ENCODE peak calls at places on chromosomes 4 and X, in eight cellular contexts. One of them, this sample, is unnamed.

GRCh38 chrX:38426785-38427184 is 74.4 kb downstream of the OTC start:
- DNase-seq in H54: no peak
- DNase-seq in non-pigmented ciliary epithelial cell: no peak
- DNase-seq in psoas muscle: no peak
- DNase-seq in dermis microvascular lymphatic vessel endothelial cell: no peak
- DNase-seq in H9: no peak
- DNase-seq in epithelial cell of esophagus: peak; percentile 74
- DNase-seq in T-helper 9 cell: no peak
- DNase-seq in this sample: no peak

GRCh38 chr4:120005527-120005926 is 61.1 kb downstream of the MAD2L1 start:
- DNase-seq in epithelial cell of esophagus: no peak
- DNase-seq in psoas muscle: no peak
- DNase-seq in T-helper 9 cell: no peak
- DNase-seq in H54: no peak
- DNase-seq in dermis microvascular lymphatic vessel endothelial cell: no peak
- DNase-seq in non-pigmented ciliary epithelial cell: no peak
- DNase-seq in H9: peak; percentile 34
- DNase-seq in this sample: no peak

GRCh38 chr4:146096374-146096773 is 79.1 kb upstream of the LSM6 start:
- DNase-seq in epithelial cell of esophagus: no peak
- DNase-seq in dermis microvascular lymphatic vessel endothelial cell: no peak
- DNase-seq in H54: no peak
- DNase-seq in T-helper 9 cell: no peak
- DNase-seq in psoas muscle: no peak
- DNase-seq in non-pigmented ciliary epithelial cell: no peak
- DNase-seq in H9: no peak
- DNase-seq in this sample: no peak

GRCh38 chr4:56531149-56531770 is 25.7 kb downstream of the ARL9 start:
- DNase-seq in psoas muscle: no peak
- DNase-seq in epithelial cell of esophagus: no peak
- DNase-seq in non-pigmented ciliary epithelial cell: no peak
- DNase-seq in dermis microvascular lymphatic vessel endothelial cell: no peak
- DNase-seq in H9: no peak
- DNase-seq in T-helper 9 cell: no peak
- DNase-seq in H54: no peak
- DNase-seq in this sample: no peak

GRCh38 chrX:109964390-109964789 is 38.5 kb upstream of the TMEM164 start:
- DNase-seq in epithelial cell of esophagus: no peak
- DNase-seq in H9: no peak
- DNase-seq in H54: no peak
- DNase-seq in psoas muscle: no peak
- DNase-seq in non-pigmented ciliary epithelial cell: no peak
- DNase-seq in T-helper 9 cell: no peak
- DNase-seq in dermis microvascular lymphatic vessel endothelial cell: no peak
- DNase-seq in this sample: no peak

GRCh38 chrX:132022115-132022862 is 813 bp upstream of the STK26 start:
- DNase-seq in non-pigmented ciliary epithelial cell: no peak
- DNase-seq in H54: no peak
- DNase-seq in T-helper 9 cell: no peak
- DNase-seq in H9: no peak
- DNase-seq in epithelial cell of esophagus: peak; percentile 40
- DNase-seq in dermis microvascular lymphatic vessel endothelial cell: no peak
- DNase-seq in psoas muscle: peak; percentile 34
- DNase-seq in this sample: peak; percentile 13

GRCh38 chrX:18885317-18886004 is 98.5 kb downstream of the PHKA2 start:
- DNase-seq in non-pigmented ciliary epithelial cell: no peak
- DNase-seq in T-helper 9 cell: no peak
- DNase-seq in dermis microvascular lymphatic vessel endothelial cell: no peak
- DNase-seq in H54: no peak
- DNase-seq in epithelial cell of esophagus: no peak
- DNase-seq in psoas muscle: no peak
- DNase-seq in H9: no peak
- DNase-seq in this sample: no peak

GRCh38 chr4:186765673-186766546 is 42.3 kb upstream of the FAT1 start:
- DNase-seq in psoas muscle: no peak
- DNase-seq in H9: no peak
- DNase-seq in epithelial cell of esophagus: peak; percentile 74
- DNase-seq in H54: no peak
- DNase-seq in non-pigmented ciliary epithelial cell: no peak
- DNase-seq in T-helper 9 cell: no peak
- DNase-seq in dermis microvascular lymphatic vessel endothelial cell: no peak
- DNase-seq in this sample: no peak

GRCh38 chrX:152819732-152820131 is 10.8 kb downstream of the CETN2 start:
- DNase-seq in H54: no peak
- DNase-seq in T-helper 9 cell: no peak
- DNase-seq in non-pigmented ciliary epithelial cell: no peak
- DNase-seq in epithelial cell of esophagus: peak; percentile 72
- DNase-seq in dermis microvascular lymphatic vessel endothelial cell: no peak
- DNase-seq in psoas muscle: no peak
- DNase-seq in H9: no peak
- DNase-seq in this sample: no peak

GRCh38 chr4:183807420-183808101 is 97.5 kb upstream of the STOX2 start:
- DNase-seq in T-helper 9 cell: no peak
- DNase-seq in H9: no peak
- DNase-seq in psoas muscle: no peak
- DNase-seq in epithelial cell of esophagus: no peak
- DNase-seq in H54: no peak
- DNase-seq in non-pigmented ciliary epithelial cell: no peak
- DNase-seq in dermis microvascular lymphatic vessel endothelial cell: no peak
- DNase-seq in this sample: no peak

GRCh38 chr4:1172228-1172851 is at the start of gene SPON2:
- DNase-seq in non-pigmented ciliary epithelial cell: no peak
- DNase-seq in dermis microvascular lymphatic vessel endothelial cell: no peak
- DNase-seq in epithelial cell of esophagus: peak; percentile 16
- DNase-seq in psoas muscle: peak; percentile 67
- DNase-seq in H54: no peak
- DNase-seq in H9: peak; percentile 56
- DNase-seq in T-helper 9 cell: no peak
- DNase-seq in this sample: no peak

GRCh38 chrX:108304210-108304609 is 134.0 kb downstream of the COL4A6 start:
- DNase-seq in dermis microvascular lymphatic vessel endothelial cell: no peak
- DNase-seq in psoas muscle: no peak
- DNase-seq in H54: no peak
- DNase-seq in H9: no peak
- DNase-seq in epithelial cell of esophagus: no peak
- DNase-seq in non-pigmented ciliary epithelial cell: no peak
- DNase-seq in T-helper 9 cell: no peak
- DNase-seq in this sample: no peak

GRCh38 chr4:7121174-7121573 is 53.3 kb upstream of the GRPEL1 start:
- DNase-seq in H54: no peak
- DNase-seq in epithelial cell of esophagus: no peak
- DNase-seq in psoas muscle: no peak
- DNase-seq in H9: no peak
- DNase-seq in non-pigmented ciliary epithelial cell: no peak
- DNase-seq in dermis microvascular lymphatic vessel endothelial cell: no peak
- DNase-seq in T-helper 9 cell: no peak
- DNase-seq in this sample: no peak

GRCh38 chrX:46782034-46782433 is 23.1 kb upstream of the SLC9A7 start:
- DNase-seq in T-helper 9 cell: no peak
- DNase-seq in psoas muscle: no peak
- DNase-seq in H54: no peak
- DNase-seq in H9: no peak
- DNase-seq in non-pigmented ciliary epithelial cell: no peak
- DNase-seq in dermis microvascular lymphatic vessel endothelial cell: no peak
- DNase-seq in epithelial cell of esophagus: no peak
- DNase-seq in this sample: no peak

GRCh38 chr4:108171541-108172230 is 3.0 kb upstream of the LEF1 start:
- DNase-seq in psoas muscle: no peak
- DNase-seq in H54: no peak
- DNase-seq in non-pigmented ciliary epithelial cell: no peak
- DNase-seq in H9: peak; percentile 57
- DNase-seq in epithelial cell of esophagus: no peak
- DNase-seq in dermis microvascular lymphatic vessel endothelial cell: no peak
- DNase-seq in T-helper 9 cell: peak; percentile 40
- DNase-seq in this sample: peak; percentile 15

GRCh38 chrX:115393271-115393670 is 103.8 kb downstream of the LUZP4 start:
- DNase-seq in non-pigmented ciliary epithelial cell: no peak
- DNase-seq in H9: no peak
- DNase-seq in dermis microvascular lymphatic vessel endothelial cell: no peak
- DNase-seq in epithelial cell of esophagus: peak; percentile 87
- DNase-seq in psoas muscle: no peak
- DNase-seq in T-helper 9 cell: no peak
- DNase-seq in H54: no peak
- DNase-seq in this sample: no peak

GRCh38 chr4:79763486-79764075 is 309.4 kb downstream of the ANTXR2 start:
- DNase-seq in T-helper 9 cell: no peak
- DNase-seq in non-pigmented ciliary epithelial cell: no peak
- DNase-seq in dermis microvascular lymphatic vessel endothelial cell: no peak
- DNase-seq in epithelial cell of esophagus: no peak
- DNase-seq in psoas muscle: no peak
- DNase-seq in H54: no peak
- DNase-seq in H9: no peak
- DNase-seq in this sample: no peak

GRCh38 chr4:87060957-87061356 is 126.1 kb downstream of the AFF1 start:
- DNase-seq in H54: peak; percentile 23
- DNase-seq in dermis microvascular lymphatic vessel endothelial cell: no peak
- DNase-seq in H9: no peak
- DNase-seq in T-helper 9 cell: no peak
- DNase-seq in psoas muscle: no peak
- DNase-seq in non-pigmented ciliary epithelial cell: no peak
- DNase-seq in epithelial cell of esophagus: peak; percentile 70
- DNase-seq in this sample: no peak

GRCh38 chr4:5932021-5932553 is 39.2 kb upstream of the CRMP1 start:
- DNase-seq in T-helper 9 cell: no peak
- DNase-seq in psoas muscle: no peak
- DNase-seq in dermis microvascular lymphatic vessel endothelial cell: no peak
- DNase-seq in epithelial cell of esophagus: no peak
- DNase-seq in H9: no peak
- DNase-seq in H54: no peak
- DNase-seq in non-pigmented ciliary epithelial cell: no peak
- DNase-seq in this sample: no peak

GRCh38 chrX:70096052-70096451 is 33.8 kb downstream of the OTUD6A start:
- DNase-seq in non-pigmented ciliary epithelial cell: no peak
- DNase-seq in dermis microvascular lymphatic vessel endothelial cell: no peak
- DNase-seq in T-helper 9 cell: no peak
- DNase-seq in epithelial cell of esophagus: peak; percentile 44
- DNase-seq in psoas muscle: no peak
- DNase-seq in H9: peak; percentile 30
- DNase-seq in H54: no peak
- DNase-seq in this sample: no peak

GRCh38 chr4:7984286-7984925 is 44.7 kb upstream of the AFAP1 start:
- DNase-seq in psoas muscle: no peak
- DNase-seq in non-pigmented ciliary epithelial cell: no peak
- DNase-seq in H9: no peak
- DNase-seq in dermis microvascular lymphatic vessel endothelial cell: no peak
- DNase-seq in H54: no peak
- DNase-seq in T-helper 9 cell: no peak
- DNase-seq in epithelial cell of esophagus: no peak
- DNase-seq in this sample: no peak

GRCh38 chrX:68059469-68059868 is 373.8 kb downstream of the OPHN1 start:
- DNase-seq in T-helper 9 cell: no peak
- DNase-seq in psoas muscle: no peak
- DNase-seq in H54: no peak
- DNase-seq in dermis microvascular lymphatic vessel endothelial cell: no peak
- DNase-seq in H9: no peak
- DNase-seq in epithelial cell of esophagus: peak; percentile 9
- DNase-seq in non-pigmented ciliary epithelial cell: no peak
- DNase-seq in this sample: no peak

GRCh38 chr4:137819964-137820383 is 287.7 kb upstream of the PCDH18 start:
- DNase-seq in H54: peak; percentile 2
- DNase-seq in psoas muscle: no peak
- DNase-seq in T-helper 9 cell: no peak
- DNase-seq in epithelial cell of esophagus: peak; percentile 84
- DNase-seq in dermis microvascular lymphatic vessel endothelial cell: peak; percentile 6
- DNase-seq in non-pigmented ciliary epithelial cell: peak; percentile 34
- DNase-seq in H9: peak; percentile 60
- DNase-seq in this sample: no peak

GRCh38 chr4:47711183-47711582 is 126.7 kb downstream of the CORIN start:
- DNase-seq in non-pigmented ciliary epithelial cell: no peak
- DNase-seq in dermis microvascular lymphatic vessel endothelial cell: no peak
- DNase-seq in psoas muscle: no peak
- DNase-seq in H9: no peak
- DNase-seq in H54: no peak
- DNase-seq in T-helper 9 cell: no peak
- DNase-seq in epithelial cell of esophagus: no peak
- DNase-seq in this sample: no peak

GRCh38 chr4:84874619-84875018 is 91.9 kb downstream of the WDFY3 start:
- DNase-seq in non-pigmented ciliary epithelial cell: no peak
- DNase-seq in H54: no peak
- DNase-seq in T-helper 9 cell: no peak
- DNase-seq in dermis microvascular lymphatic vessel endothelial cell: no peak
- DNase-seq in psoas muscle: no peak
- DNase-seq in H9: no peak
- DNase-seq in epithelial cell of esophagus: no peak
- DNase-seq in this sample: no peak

GRCh38 chrX:34874763-34875162 is 67.8 kb upstream of the FAM47B start:
- DNase-seq in H9: no peak
- DNase-seq in H54: no peak
- DNase-seq in dermis microvascular lymphatic vessel endothelial cell: no peak
- DNase-seq in psoas muscle: no peak
- DNase-seq in non-pigmented ciliary epithelial cell: no peak
- DNase-seq in epithelial cell of esophagus: no peak
- DNase-seq in T-helper 9 cell: no peak
- DNase-seq in this sample: no peak

GRCh38 chrX:37441377-37441776 is 92.2 kb downstream of the PRRG1 start:
- DNase-seq in non-pigmented ciliary epithelial cell: no peak
- DNase-seq in H9: no peak
- DNase-seq in T-helper 9 cell: no peak
- DNase-seq in epithelial cell of esophagus: no peak
- DNase-seq in dermis microvascular lymphatic vessel endothelial cell: no peak
- DNase-seq in psoas muscle: no peak
- DNase-seq in H54: no peak
- DNase-seq in this sample: no peak

GRCh38 chrX:50877310-50877709 is 33.2 kb upstream of the BMP15 start:
- DNase-seq in H9: no peak
- DNase-seq in T-helper 9 cell: no peak
- DNase-seq in psoas muscle: no peak
- DNase-seq in H54: no peak
- DNase-seq in epithelial cell of esophagus: peak; percentile 3
- DNase-seq in non-pigmented ciliary epithelial cell: no peak
- DNase-seq in dermis microvascular lymphatic vessel endothelial cell: no peak
- DNase-seq in this sample: no peak

GRCh38 chrX:72208126-72208525 is 26.6 kb downstream of the PIN4 start:
- DNase-seq in epithelial cell of esophagus: peak; percentile 16
- DNase-seq in H54: no peak
- DNase-seq in dermis microvascular lymphatic vessel endothelial cell: no peak
- DNase-seq in T-helper 9 cell: no peak
- DNase-seq in psoas muscle: no peak
- DNase-seq in H9: no peak
- DNase-seq in non-pigmented ciliary epithelial cell: no peak
- DNase-seq in this sample: no peak

GRCh38 chr4:113147498-113148231 is 98.2 kb downstream of the ANK2 start:
- DNase-seq in epithelial cell of esophagus: no peak
- DNase-seq in H54: no peak
- DNase-seq in non-pigmented ciliary epithelial cell: no peak
- DNase-seq in H9: no peak
- DNase-seq in dermis microvascular lymphatic vessel endothelial cell: no peak
- DNase-seq in T-helper 9 cell: no peak
- DNase-seq in psoas muscle: no peak
- DNase-seq in this sample: no peak

GRCh38 chr4:7998447-7998846 is 58.8 kb upstream of the AFAP1 start:
- DNase-seq in H54: no peak
- DNase-seq in T-helper 9 cell: no peak
- DNase-seq in psoas muscle: peak; percentile 57
- DNase-seq in H9: no peak
- DNase-seq in epithelial cell of esophagus: no peak
- DNase-seq in dermis microvascular lymphatic vessel endothelial cell: no peak
- DNase-seq in non-pigmented ciliary epithelial cell: no peak
- DNase-seq in this sample: no peak

GRCh38 chr4:147943159-147943638 is 211.3 kb downstream of the ARHGAP10 start:
- DNase-seq in non-pigmented ciliary epithelial cell: no peak
- DNase-seq in psoas muscle: no peak
- DNase-seq in dermis microvascular lymphatic vessel endothelial cell: no peak
- DNase-seq in T-helper 9 cell: no peak
- DNase-seq in H9: no peak
- DNase-seq in epithelial cell of esophagus: no peak
- DNase-seq in H54: no peak
- DNase-seq in this sample: peak; percentile 57

GRCh38 chrX:79325263-79325958 is 41.7 kb downstream of the ITM2A start:
- DNase-seq in psoas muscle: no peak
- DNase-seq in non-pigmented ciliary epithelial cell: no peak
- DNase-seq in epithelial cell of esophagus: no peak
- DNase-seq in T-helper 9 cell: peak; percentile 6
- DNase-seq in dermis microvascular lymphatic vessel endothelial cell: no peak
- DNase-seq in H54: no peak
- DNase-seq in H9: peak; percentile 48
- DNase-seq in this sample: no peak

GRCh38 chr4:139907001-139907809 is 241.6 kb downstream of the MGST2 start:
- DNase-seq in H9: no peak
- DNase-seq in psoas muscle: no peak
- DNase-seq in non-pigmented ciliary epithelial cell: no peak
- DNase-seq in epithelial cell of esophagus: no peak
- DNase-seq in T-helper 9 cell: no peak
- DNase-seq in dermis microvascular lymphatic vessel endothelial cell: no peak
- DNase-seq in H54: no peak
- DNase-seq in this sample: peak; percentile 18

This sample was measured in GM06990.